ENCODE peak calls at places on chromosome 11, in eight cellular contexts. H is GM12865; S is epithelial cell of prostate; R is naive thymus-derived CD4-positive, alpha-beta T cell; X is ecto neural progenitor cell; W is EL; M is HepG2; N is left lung. K is an unnamed sample.

GRCh38 chr11:112219476-112220232 is 6.6 kb upstream of the PTS start:
- DNase-seq in H (peak; percentile 84), S (no peak), R (no peak), X (peak; percentile 54), W (peak; percentile 76), M (peak; percentile 72), N (no peak), K (peak; percentile 16)

GRCh38 chr11:62501432-62501891 is 45.1 kb downstream of the AHNAK start:
- DNase-seq in H (no peak), S (no peak), R (no peak), X (no peak), W (no peak), M (peak; percentile 72), N (no peak), K (peak; percentile 88)

GRCh38 chr11:1088927-1089737 is 14.5 kb downstream of the MUC2 start:
- DNase-seq in H (no peak), S (no peak), R (no peak), X (no peak), W (no peak), M (no peak), N (peak; percentile 65), K (no peak)

GRCh38 chr11:38339835-38340440 is 1741.9 kb upstream of the RAG2 start:
- DNase-seq in H (no peak), S (no peak), R (no peak), X (no peak), W (no peak), M (no peak), N (no peak), K (no peak)

GRCh38 chr11:126698576-126698975 is 302.0 kb downstream of the KIRREL3 start:
- DNase-seq in H (no peak), S (no peak), R (no peak), X (no peak), W (no peak), M (no peak), N (no peak), K (no peak)

GRCh38 chr11:22479133-22479690 is 141.0 kb downstream of the SLC17A6 start:
- DNase-seq in H (no peak), S (no peak), R (no peak), X (no peak), W (no peak), M (no peak), N (no peak), K (no peak)

GRCh38 chr11:22733433-22733832 is 67.0 kb downstream of the GAS2 start:
- DNase-seq in H (no peak), S (no peak), R (no peak), X (no peak), W (no peak), M (no peak), N (no peak), K (no peak)

GRCh38 chr11:130629039-130629438 is 180.6 kb downstream of the ADAMTS15 start:
- DNase-seq in H (no peak), S (no peak), R (no peak), X (no peak), W (no peak), M (no peak), N (no peak), K (no peak)

GRCh38 chr11:67563354-67564114 is 20.1 kb upstream of the GSTP1 start:
- DNase-seq in H (no peak), S (no peak), R (no peak), X (no peak), W (peak; percentile 95), M (no peak), N (no peak), K (no peak)

GRCh38 chr11:32334822-32335221 is 100.5 kb downstream of the WT1 start:
- DNase-seq in H (peak; percentile 43), S (no peak), R (no peak), X (peak; percentile 76), W (peak; percentile 10), M (peak; percentile 45), N (no peak), K (no peak)

GRCh38 chr11:44949160-44950035 is 1.3 kb downstream of the TP53I11 start:
- DNase-seq in H (peak; percentile 15), S (no peak), R (no peak), X (peak; percentile 82), W (peak; percentile 21), M (no peak), N (peak; percentile 83), K (no peak)

GRCh38 chr11:96307748-96308133 is 35.3 kb downstream of the MAML2 start:
- DNase-seq in H (no peak), S (peak; percentile 62), R (no peak), X (no peak), W (peak; percentile 94), M (no peak), N (no peak), K (no peak)

GRCh38 chr11:86938203-86938899 is 16.8 kb downstream of the FZD4 start:
- DNase-seq in H (no peak), S (no peak), R (no peak), X (no peak), W (no peak), M (no peak), N (no peak), K (no peak)

GRCh38 chr11:12289667-12290476 is 87.5 kb upstream of the PARVA start:
- DNase-seq in H (peak; percentile 51), S (no peak), R (no peak), X (no peak), W (no peak), M (no peak), N (no peak), K (no peak)

GRCh38 chr11:76944225-76944624 is 83.5 kb downstream of the ACER3 start:
- DNase-seq in H (no peak), S (no peak), R (no peak), X (no peak), W (no peak), M (no peak), N (no peak), K (no peak)

GRCh38 chr11:118908931-118909618 is 16.7 kb downstream of the BCL9L start:
- DNase-seq in H (no peak), S (no peak), R (no peak), X (peak; percentile 85), W (peak; percentile 85), M (no peak), N (peak; percentile 82), K (peak; percentile 71)

GRCh38 chr11:35077709-35078695 is 61.0 kb upstream of the CD44 start:
- DNase-seq in H (peak; percentile 87), S (peak; percentile 79), R (no peak), X (no peak), W (peak; percentile 87), M (no peak), N (no peak), K (no peak)

K was measured in hippocampal formation.